ENCODE peak calls at places on chromosome 15, in seven cellular contexts. One of them, this sample, is unnamed. For H3K27me3, the result is how much of the 10 kb centered on the place peaks cover.

GRCh38 chr15:36050899-36051298 is 504.9 kb upstream of the DPH6 start:
- DNase-seq in heart right ventricle: no peak
- DNase-seq in stomach: no peak
- DNase-seq in esophagus muscularis mucosa: no peak
- DNase-seq in body of pancreas: no peak
- DNase-seq in brain microvascular endothelial cell: no peak
- DNase-seq in ovary: no peak
- DNase-seq in this sample: no peak

GRCh38 chr15:57220220-57220619 is 156.1 kb upstream of the CGNL1 start:
- DNase-seq in ovary: no peak
- DNase-seq in body of pancreas: no peak
- DNase-seq in stomach: no peak
- DNase-seq in heart right ventricle: no peak
- DNase-seq in esophagus muscularis mucosa: no peak
- DNase-seq in brain microvascular endothelial cell: peak
- DNase-seq in this sample: no peak

GRCh38 chr15:37136666-37137065 is 36.3 kb upstream of the MEIS2 start:
- DNase-seq in body of pancreas: no peak
- DNase-seq in ovary: no peak
- DNase-seq in heart right ventricle: no peak
- DNase-seq in esophagus muscularis mucosa: no peak
- DNase-seq in brain microvascular endothelial cell: no peak
- DNase-seq in stomach: no peak
- DNase-seq in this sample: no peak

GRCh38 chr15:75042730-75043508 is 19.5 kb downstream of the PPCDC start:
- DNase-seq in brain microvascular endothelial cell: peak
- DNase-seq in ovary: peak
- DNase-seq in stomach: peak
- DNase-seq in heart right ventricle: peak
- DNase-seq in body of pancreas: peak
- DNase-seq in esophagus muscularis mucosa: peak
- DNase-seq in this sample: peak

GRCh38 chr15:66858423-66859207 is 156.6 kb downstream of the SMAD6 start:
- DNase-seq in heart right ventricle: no peak
- DNase-seq in brain microvascular endothelial cell: no peak
- DNase-seq in body of pancreas: no peak
- DNase-seq in esophagus muscularis mucosa: no peak
- DNase-seq in ovary: no peak
- DNase-seq in stomach: no peak
- DNase-seq in this sample: no peak

GRCh38 chr15:35691176-35691761 is 145.3 kb upstream of the DPH6 start:
- DNase-seq in brain microvascular endothelial cell: no peak
- DNase-seq in stomach: no peak
- DNase-seq in body of pancreas: no peak
- DNase-seq in esophagus muscularis mucosa: no peak
- DNase-seq in heart right ventricle: no peak
- DNase-seq in ovary: no peak
- DNase-seq in this sample: no peak

GRCh38 chr15:90956551-90957104 is 1.9 kb downstream of the RCCD1 start:
- DNase-seq in brain microvascular endothelial cell: peak
- DNase-seq in body of pancreas: peak
- DNase-seq in esophagus muscularis mucosa: no peak
- DNase-seq in ovary: peak
- DNase-seq in heart right ventricle: peak
- DNase-seq in stomach: peak
- DNase-seq in this sample: no peak

GRCh38 chr15:50181983-50182232 is at the start of gene SLC27A2:
- DNase-seq in ovary: no peak
- DNase-seq in body of pancreas: peak
- DNase-seq in heart right ventricle: no peak
- DNase-seq in stomach: peak
- DNase-seq in esophagus muscularis mucosa: no peak
- DNase-seq in brain microvascular endothelial cell: no peak
- DNase-seq in this sample: no peak

GRCh38 chr15:60372756-60373155 is 25.0 kb downstream of the ANXA2 start:
- DNase-seq in body of pancreas: no peak
- DNase-seq in esophagus muscularis mucosa: no peak
- DNase-seq in brain microvascular endothelial cell: no peak
- DNase-seq in heart right ventricle: no peak
- DNase-seq in ovary: no peak
- DNase-seq in stomach: no peak
- DNase-seq in this sample: no peak

GRCh38 chr15:70533931-70534742 is 229.2 kb downstream of the UACA start:
- DNase-seq in body of pancreas: no peak
- DNase-seq in brain microvascular endothelial cell: no peak
- DNase-seq in stomach: no peak
- DNase-seq in esophagus muscularis mucosa: no peak
- DNase-seq in heart right ventricle: no peak
- DNase-seq in ovary: no peak
- DNase-seq in this sample: no peak
- H3K27me3 ChIP-seq in body of pancreas: under half
- H3K27me3 ChIP-seq in brain microvascular endothelial cell: under half
- H3K27me3 ChIP-seq in stomach: under half
- H3K27me3 ChIP-seq in esophagus muscularis mucosa: under half
- H3K27me3 ChIP-seq in heart right ventricle: under half
- H3K27me3 ChIP-seq in ovary: under half
- H3K27me3 ChIP-seq in this sample: under half

GRCh38 chr15:40911139-40911538 is 16.9 kb downstream of the VPS18 start:
- DNase-seq in ovary: no peak
- DNase-seq in body of pancreas: no peak
- DNase-seq in stomach: no peak
- DNase-seq in esophagus muscularis mucosa: no peak
- DNase-seq in brain microvascular endothelial cell: no peak
- DNase-seq in heart right ventricle: no peak
- DNase-seq in this sample: no peak
- H3K27ac ChIP-seq in ovary: no peak
- H3K27ac ChIP-seq in body of pancreas: no peak
- H3K27ac ChIP-seq in stomach: no peak
- H3K27ac ChIP-seq in esophagus muscularis mucosa: no peak
- H3K27ac ChIP-seq in brain microvascular endothelial cell: no peak
- H3K27ac ChIP-seq in heart right ventricle: no peak
- H3K27ac ChIP-seq in this sample: no peak

GRCh38 chr15:45134046-45134445 is 4.3 kb downstream of the DUOX1 start:
- DNase-seq in stomach: no peak
- DNase-seq in esophagus muscularis mucosa: no peak
- DNase-seq in body of pancreas: no peak
- DNase-seq in heart right ventricle: no peak
- DNase-seq in brain microvascular endothelial cell: no peak
- DNase-seq in ovary: no peak
- DNase-seq in this sample: no peak

GRCh38 chr15:45134682-45135604 is 5.1 kb downstream of the DUOX1 start:
- DNase-seq in brain microvascular endothelial cell: no peak
- DNase-seq in stomach: peak
- DNase-seq in body of pancreas: peak
- DNase-seq in esophagus muscularis mucosa: no peak
- DNase-seq in ovary: no peak
- DNase-seq in heart right ventricle: no peak
- DNase-seq in this sample: no peak

GRCh38 chr15:45133561-45133920 is 3.7 kb downstream of the DUOX1 start:
- DNase-seq in brain microvascular endothelial cell: no peak
- DNase-seq in stomach: no peak
- DNase-seq in esophagus muscularis mucosa: no peak
- DNase-seq in heart right ventricle: no peak
- DNase-seq in ovary: no peak
- DNase-seq in body of pancreas: no peak
- DNase-seq in this sample: no peak

GRCh38 chr15:45131510-45131909 is 1.7 kb downstream of the DUOX1 start:
- DNase-seq in heart right ventricle: no peak
- DNase-seq in body of pancreas: no peak
- DNase-seq in stomach: no peak
- DNase-seq in ovary: no peak
- DNase-seq in brain microvascular endothelial cell: no peak
- DNase-seq in esophagus muscularis mucosa: no peak
- DNase-seq in this sample: no peak

DNA sequence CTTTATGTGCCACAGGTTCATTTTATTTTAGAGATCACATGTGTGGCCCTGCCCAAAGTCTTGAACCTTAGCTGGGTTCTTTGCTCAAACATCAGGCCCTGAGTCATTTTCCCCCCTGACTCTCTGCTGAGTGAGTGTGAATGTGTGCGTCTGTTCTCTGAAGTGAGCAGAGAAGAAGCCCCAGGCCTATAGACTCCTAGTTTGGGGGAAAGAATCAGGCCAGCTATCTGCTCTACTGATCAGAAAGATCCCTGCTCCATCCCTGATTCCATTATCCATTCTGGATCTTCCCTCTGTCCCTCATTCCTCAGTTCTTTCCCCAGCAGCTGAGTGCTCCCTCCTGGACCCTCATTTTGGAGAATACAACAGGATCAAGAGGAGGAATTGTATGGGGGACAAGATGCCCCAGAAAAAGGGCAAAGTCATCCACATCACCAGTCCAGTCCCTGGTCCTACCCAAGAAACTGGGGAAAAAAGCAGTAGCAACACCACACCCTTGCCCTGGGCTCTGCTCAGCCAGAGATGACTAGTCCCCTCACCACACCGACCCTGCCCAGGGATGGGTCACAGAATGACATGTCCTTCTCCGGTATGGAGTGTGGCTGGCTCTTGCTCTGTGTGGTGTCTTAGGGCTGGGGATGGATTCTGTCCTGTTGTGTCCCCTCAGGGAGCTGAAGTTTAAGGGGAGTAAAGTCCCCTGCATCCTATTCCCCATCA is 3.2 kb downstream of the DUOX1 start:
- DNase-seq in body of pancreas: no peak
- DNase-seq in ovary: no peak
- DNase-seq in stomach: no peak
- DNase-seq in brain microvascular endothelial cell: no peak
- DNase-seq in esophagus muscularis mucosa: no peak
- DNase-seq in heart right ventricle: no peak
- DNase-seq in this sample: no peak
- H3K27me3 ChIP-seq in body of pancreas: under half
- H3K27me3 ChIP-seq in ovary: under half
- H3K27me3 ChIP-seq in stomach: under half
- H3K27me3 ChIP-seq in brain microvascular endothelial cell: half or more
- H3K27me3 ChIP-seq in esophagus muscularis mucosa: under half
- H3K27me3 ChIP-seq in heart right ventricle: half or more
- H3K27me3 ChIP-seq in this sample: under half

GRCh38 chr15:85587707-85588441 is 206.9 kb downstream of the KLHL25 start:
- DNase-seq in brain microvascular endothelial cell: peak
- DNase-seq in esophagus muscularis mucosa: no peak
- DNase-seq in heart right ventricle: no peak
- DNase-seq in stomach: no peak
- DNase-seq in ovary: no peak
- DNase-seq in body of pancreas: no peak
- DNase-seq in this sample: no peak
- H3K27ac ChIP-seq in brain microvascular endothelial cell: peak
- H3K27ac ChIP-seq in esophagus muscularis mucosa: peak
- H3K27ac ChIP-seq in heart right ventricle: peak
- H3K27ac ChIP-seq in stomach: peak
- H3K27ac ChIP-seq in ovary: no peak
- H3K27ac ChIP-seq in body of pancreas: peak
- H3K27ac ChIP-seq in this sample: peak

This sample was measured in thoracic aorta.